ENCODE peak calls at places on chromosomes 3 and 15, in nine cellular contexts. G is HL-60, U is mammary epithelial cell, H is OCI-LY7, W is epithelial cell of esophagus, V is mucosa of descending colon, A is fibroblast of the aortic adventitia, E is A549, D is dorsolateral prefrontal cortex. Y is an unnamed sample.

GRCh38 chr3:52299815-52300611 is 12.4 kb downstream of the GLYCTK start:
- DNase-seq in G (peak; percentile 79), U (peak; percentile 29), H (peak; percentile 17), W (peak; percentile 39), V (no peak), A (peak; percentile 49), E (no peak), D (no peak), Y (peak; percentile 96)

GRCh38 chr3:146589899-146590508 is 15.1 kb downstream of the PLSCR5 start:
- DNase-seq in G (no peak), U (peak; percentile 36), H (peak; percentile 26), W (peak; percentile 65), V (no peak), A (peak; percentile 76), E (peak; percentile 31), D (no peak), Y (peak; percentile 69)

GRCh38 chr3:3065876-3066275 is 44.3 kb downstream of the IL5RA start:
- DNase-seq in G (no peak), U (no peak), H (no peak), W (peak; percentile 24), V (no peak), A (peak; percentile 3), E (peak; percentile 8), D (no peak), Y (no peak)

GRCh38 chr3:82891028-82891427 is 1129.6 kb upstream of the GBE1 start:
- DNase-seq in G (no peak), U (no peak), H (no peak), W (no peak), V (no peak), A (no peak), E (no peak), D (no peak), Y (no peak)

GRCh38 chr15:66027268-66027806 is 158.0 kb downstream of the RAB11A start:
- DNase-seq in G (no peak), U (peak; percentile 60), H (no peak), W (peak; percentile 84), V (peak; percentile 61), A (peak; percentile 8), E (peak; percentile 46), D (no peak), Y (no peak)

GRCh38 chr3:47404955-47405790 is 24.4 kb downstream of the PTPN23 start:
- DNase-seq in G (no peak), U (peak; percentile 23), H (no peak), W (no peak), V (peak; percentile 34), A (peak; percentile 71), E (no peak), D (peak; percentile 43), Y (peak; percentile 86)

GRCh38 chr15:65476942-65477341 is 40.5 kb downstream of the DPP8 start:
- DNase-seq in G (no peak), U (peak; percentile 9), H (no peak), W (peak; percentile 2), V (no peak), A (peak; percentile 88), E (no peak), D (no peak), Y (no peak)

GRCh38 chr3:15936347-15936746 is 138.6 kb upstream of the ANKRD28 start:
- DNase-seq in G (no peak), U (no peak), H (no peak), W (no peak), V (no peak), A (peak; percentile 25), E (no peak), D (no peak), Y (no peak)

GRCh38 chr15:89416339-89417183 is 79.8 kb downstream of the RHCG start:
- DNase-seq in G (peak; percentile 82), U (peak; percentile 56), H (peak; percentile 87), W (peak; percentile 79), V (peak; percentile 73), A (peak; percentile 48), E (peak; percentile 94), D (no peak), Y (peak; percentile 88)

GRCh38 chr3:54712539-54712938 is 215.3 kb downstream of the LRTM1 start:
- DNase-seq in G (no peak), U (no peak), H (no peak), W (no peak), V (no peak), A (peak; percentile 2), E (no peak), D (no peak), Y (no peak)

DNA sequence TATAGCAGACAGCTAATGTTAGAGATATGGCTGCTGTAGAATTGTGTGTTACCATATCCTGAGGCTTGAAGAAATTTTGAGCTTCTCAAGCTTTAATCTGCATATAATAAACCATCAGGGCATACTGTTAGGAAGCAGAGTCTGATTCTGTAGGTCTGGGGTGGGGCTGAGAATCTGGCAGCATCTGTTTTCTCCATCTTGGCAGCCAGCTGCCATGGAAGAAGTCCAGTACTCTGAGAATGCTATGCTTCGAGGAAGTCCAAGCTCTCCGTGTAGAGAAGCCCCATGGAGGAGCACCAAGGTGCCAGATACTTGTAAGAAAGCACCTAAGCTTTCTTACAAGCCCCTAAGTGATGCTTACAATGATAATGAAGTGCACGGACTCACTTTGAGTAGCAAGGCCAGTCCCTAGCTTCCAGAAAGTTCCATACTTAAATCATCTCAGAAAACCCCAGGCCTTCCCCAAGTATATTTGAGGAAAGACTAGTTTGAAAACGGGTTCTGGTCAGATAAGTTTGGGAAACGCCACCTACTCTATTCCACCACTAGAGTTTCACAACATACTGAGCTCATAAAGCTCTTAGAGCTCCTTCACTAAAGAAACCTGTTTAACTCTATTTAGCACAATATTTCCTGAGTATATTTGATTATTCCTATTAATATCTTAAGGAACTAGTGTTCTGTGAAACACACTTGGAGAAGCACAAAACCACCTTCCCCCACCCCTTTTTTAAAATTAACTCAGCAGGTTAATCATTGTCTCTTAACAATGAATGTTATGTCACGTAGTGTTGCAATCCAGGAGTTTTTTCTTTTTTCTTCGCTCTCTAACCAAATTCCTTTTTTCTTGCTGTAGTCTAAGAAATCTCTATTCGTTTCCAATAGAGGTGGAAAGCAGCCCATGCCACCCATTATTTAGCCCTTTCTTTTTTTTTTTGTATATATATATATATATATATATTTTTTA is 59.9 kb upstream of the RASGRP1 start:
- DNase-seq in G (no peak), U (peak; percentile 4), H (no peak), W (peak; percentile 49), V (no peak), A (peak; percentile 37), E (no peak), D (no peak), Y (no peak)
- H3K4me3 ChIP-seq in G (no peak overlapping the region), U (no peak overlapping the region), H (no peak overlapping the region), W (no peak overlapping the region), V (no peak overlapping the region), A (no peak overlapping the region), E (no peak overlapping the region), D (no peak overlapping the region), Y (no peak overlapping the region)

DNA sequence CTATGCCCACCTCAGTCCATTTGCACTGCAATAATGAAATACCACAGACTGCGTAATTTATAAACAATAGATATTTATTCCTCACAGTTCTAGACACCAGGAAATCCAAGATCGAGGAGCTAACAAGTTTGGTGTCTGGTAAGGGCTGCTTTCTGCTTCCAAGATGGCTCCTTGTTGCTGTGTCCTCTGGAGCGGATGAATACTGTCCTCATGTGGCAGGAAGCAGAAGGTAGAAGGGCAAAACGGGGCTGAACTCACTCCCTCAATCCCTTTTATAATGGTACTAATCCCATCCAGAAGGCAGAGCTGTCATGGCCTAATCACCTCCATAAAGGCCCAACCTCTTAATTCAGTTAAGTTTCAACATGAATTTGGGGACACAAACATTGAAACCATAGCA is 75.3 kb downstream of the P2RY1 start:
- DNase-seq in G (no peak), U (no peak), H (no peak), W (peak; percentile 31), V (no peak), A (no peak), E (no peak), D (no peak), Y (peak; percentile 18)
- TF ChIP-seq CTCF in G (no peak), U (no peak), H (no peak), W (peak; percentile 51), V (no peak), A (no peak), E (no peak), D (no peak), Y (no peak)

GRCh38 chr3:195583831-195584542 is at the start of gene APOD:
- DNase-seq in G (no peak), U (peak; percentile 71), H (no peak), W (peak; percentile 44), V (peak; percentile 71), A (peak; percentile 38), E (no peak), D (peak; percentile 71), Y (peak; percentile 78)
- H3K4me3 ChIP-seq in G (no peak within 1 kb of the TSS), U (no peak within 1 kb of the TSS), H (no peak within 1 kb of the TSS), W (no peak within 1 kb of the TSS), V (no peak within 1 kb of the TSS), A (no peak within 1 kb of the TSS), E (no peak within 1 kb of the TSS), D (peak within 1 kb of the TSS; percentile 56), Y (peak within 1 kb of the TSS; percentile 19)

DNA sequence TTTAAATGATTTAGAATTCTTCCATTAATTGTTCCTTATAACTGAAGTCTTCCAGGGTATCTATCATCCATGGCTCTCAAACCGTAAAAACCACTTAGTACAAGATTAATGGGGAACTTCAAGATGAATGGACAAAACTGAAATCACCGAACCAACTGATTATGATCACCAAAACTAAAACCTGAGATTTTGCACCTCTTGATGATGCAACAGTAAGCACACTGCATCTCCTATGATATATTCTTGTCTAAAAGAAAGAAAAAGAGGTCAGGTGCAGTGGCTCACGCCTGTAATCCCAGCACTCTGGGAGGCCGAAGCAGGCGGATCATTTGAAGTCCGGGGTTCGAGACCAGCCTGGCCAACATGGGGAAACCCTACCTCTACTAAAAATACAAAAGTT is 3.6 kb upstream of the ISY1 start:
- DNase-seq in G (no peak), U (no peak), H (no peak), W (no peak), V (no peak), A (no peak), E (no peak), D (no peak), Y (no peak)
- TF ChIP-seq CTCF in G (no peak), U (no peak), H (no peak), W (no peak), V (no peak), A (no peak), E (no peak), D (no peak), Y (no peak)

GRCh38 chr15:34721802-34722795 is 32.7 kb downstream of the GJD2 start:
- DNase-seq in G (no peak), U (peak; percentile 42), H (no peak), W (peak; percentile 74), V (no peak), A (peak; percentile 74), E (peak; percentile 14), D (peak; percentile 45), Y (peak; percentile 58)
- H3K4me3 ChIP-seq in G (no peak overlapping the region), U (no peak overlapping the region), H (no peak overlapping the region), W (no peak overlapping the region), V (no peak overlapping the region), A (peak overlapping the region; percentile 10), E (peak overlapping the region; percentile 31), D (peak overlapping the region; percentile 35), Y (peak overlapping the region; percentile 16)

GRCh38 chr3:94234177-94234788 is 171.4 kb downstream of the NSUN3 start:
- DNase-seq in G (peak; percentile 17), U (peak; percentile 42), H (peak; percentile 27), W (peak; percentile 63), V (no peak), A (peak; percentile 60), E (peak; percentile 36), D (no peak), Y (peak; percentile 62)
- TF ChIP-seq CTCF in G (peak; percentile 43), U (peak; percentile 65), H (peak; percentile 87), W (peak; percentile 71), V (peak; percentile 31), A (peak; percentile 74), E (peak; percentile 59), D (peak; percentile 63), Y (peak; percentile 63)

GRCh38 chr3:194556086-194557056 is 69.6 kb upstream of the ATP13A3 start:
- DNase-seq in G (peak; percentile 18), U (peak; percentile 36), H (no peak), W (no peak), V (peak; percentile 40), A (no peak), E (no peak), D (no peak), Y (peak; percentile 30)
- H3K4me3 ChIP-seq in G (peak overlapping the region; percentile 28), U (no peak overlapping the region), H (no peak overlapping the region), W (no peak overlapping the region), V (no peak overlapping the region), A (no peak overlapping the region), E (peak overlapping the region; percentile 11), D (no peak overlapping the region), Y (no peak overlapping the region)

Y was measured in testis.